ENCODE peak calls at places on chromosomes 4 and X, in ten cellular contexts. One of them, this sample, is unnamed.

GRCh38 chrX:102516314-102516936 is at the start of gene TMSB15A:
- DNase-seq in pons: peak
- DNase-seq in fibroblast of lung: peak
- DNase-seq in HuH-7: peak
- DNase-seq in M059J: peak
- DNase-seq in HEK293T: peak
- DNase-seq in midbrain: peak
- DNase-seq in NCI-H1105: peak
- DNase-seq in thoracic aorta: peak
- DNase-seq in D341Med: peak
- DNase-seq in this sample: peak

GRCh38 chr4:163672751-163673150 is 178.3 kb downstream of the TMA16 start:
- DNase-seq in M059J: no peak
- DNase-seq in midbrain: no peak
- DNase-seq in HEK293T: peak
- DNase-seq in fibroblast of lung: no peak
- DNase-seq in pons: no peak
- DNase-seq in D341Med: peak
- DNase-seq in thoracic aorta: no peak
- DNase-seq in NCI-H1105: no peak
- DNase-seq in HuH-7: no peak
- DNase-seq in this sample: no peak

GRCh38 chrX:8607326-8607725 is 124.6 kb downstream of the ANOS1 start:
- DNase-seq in fibroblast of lung: peak
- DNase-seq in NCI-H1105: no peak
- DNase-seq in M059J: peak
- DNase-seq in HEK293T: no peak
- DNase-seq in D341Med: no peak
- DNase-seq in HuH-7: no peak
- DNase-seq in midbrain: no peak
- DNase-seq in pons: no peak
- DNase-seq in thoracic aorta: no peak
- DNase-seq in this sample: no peak

GRCh38 chrX:2351321-2351720 is 149.5 kb downstream of the DHRSX start:
- DNase-seq in M059J: peak
- DNase-seq in NCI-H1105: no peak
- DNase-seq in fibroblast of lung: peak
- DNase-seq in D341Med: no peak
- DNase-seq in thoracic aorta: no peak
- DNase-seq in HEK293T: no peak
- DNase-seq in HuH-7: no peak
- DNase-seq in midbrain: no peak
- DNase-seq in pons: no peak
- DNase-seq in this sample: no peak

GRCh38 chrX:129523076-129524055 is at the start of gene SMARCA1:
- DNase-seq in pons: no peak
- DNase-seq in HuH-7: peak
- DNase-seq in HEK293T: peak
- DNase-seq in NCI-H1105: no peak
- DNase-seq in fibroblast of lung: peak
- DNase-seq in M059J: peak
- DNase-seq in midbrain: peak
- DNase-seq in thoracic aorta: no peak
- DNase-seq in D341Med: peak
- DNase-seq in this sample: no peak

GRCh38 chr4:27836505-27836904 is 975.9 kb downstream of the STIM2 start:
- DNase-seq in fibroblast of lung: peak
- DNase-seq in HuH-7: no peak
- DNase-seq in thoracic aorta: no peak
- DNase-seq in NCI-H1105: no peak
- DNase-seq in pons: no peak
- DNase-seq in D341Med: no peak
- DNase-seq in HEK293T: no peak
- DNase-seq in midbrain: no peak
- DNase-seq in M059J: peak
- DNase-seq in this sample: no peak

GRCh38 chrX:118847676-118848075 is 24.1 kb downstream of the ZCCHC12 start:
- DNase-seq in fibroblast of lung: peak
- DNase-seq in HEK293T: peak
- DNase-seq in NCI-H1105: peak
- DNase-seq in D341Med: peak
- DNase-seq in midbrain: peak
- DNase-seq in M059J: peak
- DNase-seq in HuH-7: peak
- DNase-seq in pons: peak
- DNase-seq in thoracic aorta: no peak
- DNase-seq in this sample: peak

GRCh38 chrX:74111245-74111644 is 192.7 kb upstream of the ZCCHC13 start:
- DNase-seq in M059J: no peak
- DNase-seq in NCI-H1105: no peak
- DNase-seq in HuH-7: no peak
- DNase-seq in HEK293T: no peak
- DNase-seq in pons: no peak
- DNase-seq in thoracic aorta: no peak
- DNase-seq in fibroblast of lung: no peak
- DNase-seq in D341Med: no peak
- DNase-seq in midbrain: no peak
- DNase-seq in this sample: no peak

GRCh38 chrX:38993500-38993899 is 192.2 kb downstream of the MID1IP1 start:
- DNase-seq in thoracic aorta: no peak
- DNase-seq in HuH-7: no peak
- DNase-seq in pons: no peak
- DNase-seq in M059J: no peak
- DNase-seq in HEK293T: no peak
- DNase-seq in midbrain: no peak
- DNase-seq in D341Med: no peak
- DNase-seq in fibroblast of lung: no peak
- DNase-seq in NCI-H1105: no peak
- DNase-seq in this sample: no peak

GRCh38 chrX:107288676-107289075 is 82.3 kb downstream of the DNAAF6 start:
- DNase-seq in HEK293T: no peak
- DNase-seq in thoracic aorta: no peak
- DNase-seq in midbrain: no peak
- DNase-seq in pons: no peak
- DNase-seq in M059J: no peak
- DNase-seq in NCI-H1105: no peak
- DNase-seq in fibroblast of lung: no peak
- DNase-seq in D341Med: no peak
- DNase-seq in HuH-7: no peak
- DNase-seq in this sample: no peak

GRCh38 chrX:70470850-70471289 is 26.2 kb downstream of the DLG3 start:
- DNase-seq in pons: peak
- DNase-seq in thoracic aorta: no peak
- DNase-seq in midbrain: no peak
- DNase-seq in HuH-7: no peak
- DNase-seq in NCI-H1105: no peak
- DNase-seq in fibroblast of lung: peak
- DNase-seq in D341Med: no peak
- DNase-seq in HEK293T: no peak
- DNase-seq in M059J: peak
- DNase-seq in this sample: no peak

GRCh38 chr4:72983706-72984105 is 85.8 kb downstream of the COX18 start:
- DNase-seq in midbrain: no peak
- DNase-seq in HuH-7: no peak
- DNase-seq in pons: no peak
- DNase-seq in D341Med: no peak
- DNase-seq in fibroblast of lung: no peak
- DNase-seq in HEK293T: no peak
- DNase-seq in M059J: no peak
- DNase-seq in NCI-H1105: no peak
- DNase-seq in thoracic aorta: no peak
- DNase-seq in this sample: no peak

GRCh38 chrX:40484408-40485091 is 96.2 kb upstream of the ATP6AP2 start:
- DNase-seq in M059J: no peak
- DNase-seq in D341Med: no peak
- DNase-seq in thoracic aorta: no peak
- DNase-seq in HuH-7: no peak
- DNase-seq in pons: no peak
- DNase-seq in fibroblast of lung: no peak
- DNase-seq in NCI-H1105: no peak
- DNase-seq in midbrain: no peak
- DNase-seq in HEK293T: no peak
- DNase-seq in this sample: no peak

GRCh38 chrX:115089419-115089818 is 72.0 kb upstream of the IL13RA2 start:
- DNase-seq in fibroblast of lung: no peak
- DNase-seq in midbrain: no peak
- DNase-seq in NCI-H1105: no peak
- DNase-seq in D341Med: no peak
- DNase-seq in pons: no peak
- DNase-seq in M059J: no peak
- DNase-seq in HEK293T: no peak
- DNase-seq in thoracic aorta: no peak
- DNase-seq in HuH-7: no peak
- DNase-seq in this sample: no peak

GRCh38 chr4:4289575-4289929 is 402 bp downstream of the LYAR start:
- DNase-seq in pons: no peak
- DNase-seq in thoracic aorta: no peak
- DNase-seq in midbrain: no peak
- DNase-seq in D341Med: no peak
- DNase-seq in fibroblast of lung: no peak
- DNase-seq in HuH-7: no peak
- DNase-seq in HEK293T: no peak
- DNase-seq in NCI-H1105: no peak
- DNase-seq in M059J: no peak
- DNase-seq in this sample: no peak

GRCh38 chrX:102746134-102746584 is 25.6 kb downstream of the GPRASP3 start:
- DNase-seq in HuH-7: no peak
- DNase-seq in pons: no peak
- DNase-seq in midbrain: no peak
- DNase-seq in D341Med: no peak
- DNase-seq in thoracic aorta: no peak
- DNase-seq in NCI-H1105: no peak
- DNase-seq in fibroblast of lung: peak
- DNase-seq in HEK293T: no peak
- DNase-seq in M059J: no peak
- DNase-seq in this sample: no peak

GRCh38 chr4:185792384-185793146 is 19.4 kb downstream of the SORBS2 start:
- DNase-seq in M059J: peak
- DNase-seq in HEK293T: no peak
- DNase-seq in NCI-H1105: peak
- DNase-seq in pons: peak
- DNase-seq in D341Med: no peak
- DNase-seq in thoracic aorta: no peak
- DNase-seq in midbrain: no peak
- DNase-seq in fibroblast of lung: peak
- DNase-seq in HuH-7: no peak
- DNase-seq in this sample: no peak

GRCh38 chr4:8727546-8728510 is 135.3 kb downstream of the CPZ start:
- DNase-seq in NCI-H1105: no peak
- DNase-seq in pons: no peak
- DNase-seq in HEK293T: no peak
- DNase-seq in HuH-7: no peak
- DNase-seq in fibroblast of lung: no peak
- DNase-seq in thoracic aorta: no peak
- DNase-seq in M059J: no peak
- DNase-seq in midbrain: no peak
- DNase-seq in D341Med: no peak
- DNase-seq in this sample: no peak

GRCh38 chr4:172412851-172413250 is 599.6 kb downstream of the GALNTL6 start:
- DNase-seq in HuH-7: no peak
- DNase-seq in HEK293T: no peak
- DNase-seq in midbrain: no peak
- DNase-seq in NCI-H1105: no peak
- DNase-seq in D341Med: no peak
- DNase-seq in fibroblast of lung: no peak
- DNase-seq in thoracic aorta: no peak
- DNase-seq in M059J: no peak
- DNase-seq in pons: no peak
- DNase-seq in this sample: no peak

GRCh38 chrX:86714441-86714840 is 566.2 kb downstream of the DACH2 start:
- DNase-seq in midbrain: no peak
- DNase-seq in thoracic aorta: no peak
- DNase-seq in HEK293T: no peak
- DNase-seq in D341Med: no peak
- DNase-seq in pons: no peak
- DNase-seq in HuH-7: no peak
- DNase-seq in NCI-H1105: no peak
- DNase-seq in M059J: no peak
- DNase-seq in fibroblast of lung: no peak
- DNase-seq in this sample: no peak

GRCh38 chr4:83010111-83010521 is 507 bp downstream of the LIN54 start:
- DNase-seq in D341Med: no peak
- DNase-seq in M059J: peak
- DNase-seq in midbrain: peak
- DNase-seq in HuH-7: no peak
- DNase-seq in NCI-H1105: no peak
- DNase-seq in thoracic aorta: no peak
- DNase-seq in HEK293T: no peak
- DNase-seq in fibroblast of lung: peak
- DNase-seq in pons: peak
- DNase-seq in this sample: no peak

GRCh38 chr4:4677825-4678522 is 136.1 kb upstream of the STX18 start:
- DNase-seq in HuH-7: peak
- DNase-seq in HEK293T: peak
- DNase-seq in NCI-H1105: no peak
- DNase-seq in D341Med: peak
- DNase-seq in midbrain: peak
- DNase-seq in fibroblast of lung: peak
- DNase-seq in pons: peak
- DNase-seq in thoracic aorta: no peak
- DNase-seq in M059J: no peak
- DNase-seq in this sample: no peak

GRCh38 chr4:8343967-8344331 is 74.4 kb downstream of the HTRA3 start:
- DNase-seq in fibroblast of lung: no peak
- DNase-seq in pons: no peak
- DNase-seq in NCI-H1105: no peak
- DNase-seq in M059J: no peak
- DNase-seq in thoracic aorta: no peak
- DNase-seq in HEK293T: no peak
- DNase-seq in D341Med: no peak
- DNase-seq in midbrain: no peak
- DNase-seq in HuH-7: no peak
- DNase-seq in this sample: no peak

GRCh38 chrX:133440797-133441163 is 25.5 kb upstream of the GPC4 start:
- DNase-seq in D341Med: no peak
- DNase-seq in midbrain: no peak
- DNase-seq in pons: no peak
- DNase-seq in thoracic aorta: no peak
- DNase-seq in fibroblast of lung: no peak
- DNase-seq in NCI-H1105: no peak
- DNase-seq in HEK293T: no peak
- DNase-seq in M059J: no peak
- DNase-seq in HuH-7: no peak
- DNase-seq in this sample: no peak

GRCh38 chrX:25524150-25524549 is 508.4 kb upstream of the ARX start:
- DNase-seq in HuH-7: peak
- DNase-seq in thoracic aorta: no peak
- DNase-seq in M059J: no peak
- DNase-seq in HEK293T: no peak
- DNase-seq in D341Med: no peak
- DNase-seq in pons: no peak
- DNase-seq in midbrain: no peak
- DNase-seq in fibroblast of lung: no peak
- DNase-seq in NCI-H1105: no peak
- DNase-seq in this sample: no peak

GRCh38 chr4:3495341-3495975 is 32.4 kb downstream of the DOK7 start:
- DNase-seq in HuH-7: no peak
- DNase-seq in fibroblast of lung: no peak
- DNase-seq in thoracic aorta: no peak
- DNase-seq in midbrain: no peak
- DNase-seq in M059J: no peak
- DNase-seq in NCI-H1105: no peak
- DNase-seq in D341Med: no peak
- DNase-seq in pons: no peak
- DNase-seq in HEK293T: no peak
- DNase-seq in this sample: no peak

GRCh38 chrX:45807572-45808425 is 607.1 kb upstream of the DIPK2B start:
- DNase-seq in NCI-H1105: no peak
- DNase-seq in HuH-7: no peak
- DNase-seq in pons: no peak
- DNase-seq in D341Med: no peak
- DNase-seq in thoracic aorta: no peak
- DNase-seq in M059J: peak
- DNase-seq in HEK293T: no peak
- DNase-seq in fibroblast of lung: peak
- DNase-seq in midbrain: no peak
- DNase-seq in this sample: no peak

GRCh38 chrX:38166478-38167083 is 54.1 kb downstream of the SRPX start:
- DNase-seq in D341Med: no peak
- DNase-seq in fibroblast of lung: no peak
- DNase-seq in HEK293T: no peak
- DNase-seq in NCI-H1105: no peak
- DNase-seq in pons: peak
- DNase-seq in thoracic aorta: no peak
- DNase-seq in midbrain: peak
- DNase-seq in HuH-7: no peak
- DNase-seq in M059J: peak
- DNase-seq in this sample: no peak